ENCODE peak calls at places on chromosome 7, in seven cellular contexts. M is left ventricle myocardium inferior, B is COR-L47, X is tibial nerve, J is adipocyte, C is Right ventricle myocardium superior, E is AG04449. S is an unnamed sample.

GRCh38 chr7:47501406-47501805 is 80.5 kb downstream of the TNS3 start:
- DNase-seq in B (no peak), J (peak; percentile 93), E (peak; percentile 76), C (no peak), X (no peak), M (no peak), S (no peak)

GRCh38 chr7:6655636-6656385 is 18.7 kb downstream of the ZNF316 start:
- DNase-seq in B (no peak), C (peak; percentile 10), E (no peak), X (no peak), J (no peak), M (no peak), S (no peak)

GRCh38 chr7:6306471-6306870 is 34.0 kb upstream of the CYTH3 start:
- DNase-seq in J (peak; percentile 49), C (no peak), B (no peak), X (no peak), E (no peak), M (no peak), S (peak; percentile 53)

GRCh38 chr7:45000096-45001032 is at the start of gene CCM2:
- DNase-seq in B (peak; percentile 18), E (no peak), M (peak; percentile 69), J (peak; percentile 75), X (no peak), C (peak; percentile 83), S (peak; percentile 27)

GRCh38 chr7:105691692-105692564 is 110.6 kb upstream of the EFCAB10 start:
- DNase-seq in B (peak; percentile 79), E (no peak), C (peak; percentile 72), X (peak; percentile 36), M (peak; percentile 34), J (peak; percentile 87), S (peak; percentile 92)

GRCh38 chr7:90119178-90119971 is 34.9 kb upstream of the STEAP1 start:
- DNase-seq in X (no peak), M (peak; percentile 61), E (no peak), J (peak; percentile 54), C (peak; percentile 69), B (no peak), S (peak; percentile 7)

GRCh38 chr7:105621617-105622016 is 40.3 kb upstream of the EFCAB10 start:
- DNase-seq in J (peak; percentile 77), M (peak; percentile 52), C (peak; percentile 70), E (no peak), B (no peak), X (no peak), S (peak; percentile 62)

GRCh38 chr7:144028547-144028946 is 20.2 kb upstream of the OR2A5 start:
- DNase-seq in X (no peak), M (no peak), E (no peak), B (no peak), C (no peak), J (no peak), S (no peak)

GRCh38 chr7:48411619-48412018 is 240.4 kb downstream of the ABCA13 start:
- DNase-seq in M (no peak), E (no peak), J (no peak), X (no peak), C (no peak), B (no peak), S (no peak)

GRCh38 chr7:53500076-53500475 is 464.6 kb downstream of the POM121L12 start:
- DNase-seq in X (no peak), C (no peak), B (no peak), E (no peak), M (no peak), J (no peak), S (no peak)

GRCh38 chr7:158495780-158496179 is 91.8 kb downstream of the PTPRN2 start:
- DNase-seq in E (no peak), B (peak; percentile 93), M (no peak), C (no peak), J (peak; percentile 2), X (no peak), S (no peak)

GRCh38 chr7:128236924-128237586 is 4.0 kb upstream of the LEP start:
- DNase-seq in J (peak; percentile 4), C (no peak), X (no peak), E (peak; percentile 59), B (no peak), M (no peak), S (peak; percentile 82)

GRCh38 chr7:157923903-157924630 is 587.3 kb downstream of the DNAJB6 start:
- DNase-seq in B (no peak), X (no peak), E (no peak), J (no peak), C (no peak), M (no peak), S (no peak)

GRCh38 chr7:44965441-44965903 is 13.3 kb downstream of the MYO1G start:
- DNase-seq in C (no peak), M (no peak), X (no peak), B (no peak), E (no peak), J (no peak), S (no peak)

GRCh38 chr7:5477723-5478531 is 54.3 kb upstream of the TNRC18 start:
- DNase-seq in J (no peak), B (no peak), E (no peak), X (no peak), M (no peak), C (peak; percentile 67), S (peak; percentile 39)

GRCh38 chr7:5701085-5701914 is 80.2 kb downstream of the RNF216 start:
- DNase-seq in B (no peak), J (no peak), E (no peak), M (no peak), C (no peak), X (no peak), S (no peak)

GRCh38 chr7:48109848-48110663 is 21.0 kb downstream of the UPP1 start:
- DNase-seq in X (peak; percentile 70), J (peak; percentile 71), B (peak; percentile 49), C (peak; percentile 85), M (peak; percentile 71), E (no peak), S (peak; percentile 12)

GRCh38 chr7:40490603-40490924 is 355.8 kb downstream of the SUGCT start:
- DNase-seq in M (no peak), B (no peak), J (peak; percentile 57), C (no peak), E (no peak), X (no peak), S (peak; percentile 46)

GRCh38 chr7:143003393-143004051 is 23.4 kb downstream of the OR9A2 start:
- DNase-seq in X (no peak), C (no peak), J (peak; percentile 75), E (no peak), M (no peak), B (peak; percentile 12), S (peak; percentile 31)

GRCh38 chr7:151725844-151726770 is 150.8 kb downstream of the PRKAG2 start:
- DNase-seq in M (no peak), C (peak; percentile 38), B (peak; percentile 78), J (no peak), X (no peak), E (no peak), S (no peak)

GRCh38 chr7:115097175-115097671 is 175.3 kb downstream of the MDFIC start:
- DNase-seq in X (no peak), J (peak; percentile 61), M (no peak), C (no peak), E (peak; percentile 34), B (no peak), S (peak; percentile 67)